ENCODE peak calls at places on chromosomes 7 and 10, in six cellular contexts. J is Panc1; L is psoas muscle; B is cardiac muscle cell; K is GM06990; A is CD8-positive, alpha-beta T cell. X is an unnamed sample.

GRCh38 chr7:8128457-8129322 is 133.3 kb downstream of the ICA1 start:
- DNase-seq in B (no peak), L (no peak), K (no peak), J (no peak), A (no peak), X (no peak)

GRCh38 chr7:49187543-49188268 is 263.4 kb downstream of the CDC14C start:
- DNase-seq in A (no peak), J (no peak), B (no peak), K (no peak), L (no peak), X (no peak)

GRCh38 chr7:23214423-23214822 is 32.2 kb upstream of the GPNMB start:
- DNase-seq in L (no peak), A (no peak), J (no peak), K (no peak), B (no peak), X (no peak)

GRCh38 chr7:130149575-130150139 is 55.5 kb downstream of the TMEM209 start:
- DNase-seq in K (peak; percentile 71), L (no peak), B (no peak), J (no peak), A (no peak), X (peak; percentile 59)

GRCh38 chr10:132368881-132369635 is 27.9 kb upstream of the PWWP2B start:
- DNase-seq in B (no peak), L (no peak), J (no peak), K (no peak), A (no peak), X (no peak)

GRCh38 chr10:35394411-35394851 is 58.1 kb downstream of the CCNY start:
- DNase-seq in K (no peak), L (no peak), A (no peak), J (no peak), B (no peak), X (no peak)

GRCh38 chr10:103553743-103554487 is 60.4 kb downstream of the NEURL1 start:
- DNase-seq in A (no peak), J (no peak), K (no peak), L (peak; percentile 34), B (no peak), X (no peak)

GRCh38 chr7:73829921-73830617 is 727 bp upstream of the CLDN4 start:
- DNase-seq in A (no peak), K (no peak), B (no peak), L (no peak), J (no peak), X (no peak)

GRCh38 chr7:9091282-9091681 is 657.9 kb downstream of the NXPH1 start:
- DNase-seq in A (no peak), J (no peak), K (no peak), B (no peak), L (no peak), X (no peak)

GRCh38 chr7:46603296-46603701 is 682.2 kb upstream of the IGFBP3 start:
- DNase-seq in B (no peak), K (no peak), J (no peak), A (no peak), L (peak; percentile 55), X (no peak)

GRCh38 chr10:13334556-13334955 is 13.5 kb downstream of the SEPHS1 start:
- DNase-seq in K (no peak), B (no peak), A (no peak), L (no peak), J (no peak), X (no peak)

GRCh38 chr10:75657351-75657750 is 225.9 kb downstream of the LRMDA start:
- DNase-seq in K (no peak), A (no peak), L (no peak), J (no peak), B (no peak), X (no peak)

GRCh38 chr7:148337995-148338747 is 252.4 kb upstream of the C7orf33 start:
- DNase-seq in B (no peak), J (no peak), L (no peak), K (no peak), A (no peak), X (no peak)

GRCh38 chr7:1242601-1243289 is 10.1 kb downstream of the UNCX start:
- DNase-seq in J (no peak), L (peak; percentile 43), B (no peak), A (no peak), K (no peak), X (no peak)

GRCh38 chr10:88366772-88367171 is 216.3 kb downstream of the RNLS start:
- DNase-seq in L (no peak), B (no peak), K (no peak), J (no peak), A (no peak), X (no peak)

GRCh38 chr10:20668985-20669384 is 228.1 kb downstream of the NEBL start:
- DNase-seq in J (no peak), K (no peak), L (no peak), B (no peak), A (no peak), X (no peak)

GRCh38 chr7:106767073-106767472 is 98.0 kb upstream of the PIK3CG start:
- DNase-seq in A (no peak), B (peak; percentile 62), K (no peak), L (no peak), J (no peak), X (no peak)

GRCh38 chr10:111360260-111360925 is 283.6 kb downstream of the ADRA2A start:
- DNase-seq in K (no peak), A (no peak), J (peak; percentile 17), B (peak; percentile 2), L (no peak), X (peak; percentile 35)

GRCh38 chr7:134155871-134156270 is 28.7 kb downstream of the LRGUK start:
- DNase-seq in B (no peak), A (no peak), J (no peak), K (no peak), L (no peak), X (no peak)

GRCh38 chr10:36717118-36717517 is 408.3 kb upstream of the ANKRD30A start:
- DNase-seq in A (no peak), J (no peak), K (no peak), L (no peak), B (no peak), X (no peak)

GRCh38 chr7:117217636-117218035 is 105.2 kb downstream of the WNT2 start:
- DNase-seq in A (no peak), L (no peak), B (peak; percentile 33), K (no peak), J (no peak), X (no peak)

GRCh38 chr7:2478387-2478760 is 2.2 kb upstream of the GRIFIN start:
- DNase-seq in L (peak; percentile 86), A (peak; percentile 49), K (no peak), J (no peak), B (no peak), X (no peak)

GRCh38 chr7:151038951-151039849 is 9.1 kb upstream of the ASIC3 start:
- DNase-seq in A (no peak), K (no peak), J (peak; percentile 96), L (peak; percentile 78), B (peak; percentile 88), X (no peak)

GRCh38 chr7:131602304-131602993 is 46.0 kb upstream of the PODXL start:
- DNase-seq in A (no peak), J (no peak), K (no peak), B (no peak), L (no peak), X (no peak)

GRCh38 chr10:89120931-89121907 is 85.9 kb downstream of the CH25H start:
- DNase-seq in J (no peak), B (peak; percentile 31), K (no peak), A (no peak), L (no peak), X (no peak)

GRCh38 chr10:14093735-14094484 is 236.8 kb downstream of the FRMD4A start:
- DNase-seq in A (no peak), L (no peak), B (peak; percentile 69), J (peak; percentile 15), K (no peak), X (no peak)

GRCh38 chr7:39633563-39634550 is 10.5 kb downstream of the RALA start:
- DNase-seq in L (no peak), A (peak; percentile 70), K (no peak), B (no peak), J (no peak), X (no peak)

GRCh38 chr10:122466866-122467470 is 5.6 kb downstream of the HTRA1 start:
- DNase-seq in A (no peak), J (no peak), B (no peak), K (no peak), L (no peak), X (no peak)

GRCh38 chr10:78559514-78560392 is 509.0 kb upstream of the ZMIZ1 start:
- DNase-seq in J (no peak), L (no peak), B (no peak), A (no peak), K (no peak), X (no peak)

GRCh38 chr7:7565018-7565680 is 1.5 kb upstream of the MIOS start:
- DNase-seq in K (no peak), J (no peak), B (no peak), L (no peak), A (no peak), X (no peak)

GRCh38 chr7:149494738-149495368 is 2.8 kb downstream of the ZNF746 start:
- DNase-seq in J (no peak), L (no peak), K (no peak), A (no peak), B (peak; percentile 72), X (no peak)
- TF ChIP-seq CTCF in J (no peak), L (no peak), K (no peak), A (no peak), B (no peak), X (no peak)

DNA sequence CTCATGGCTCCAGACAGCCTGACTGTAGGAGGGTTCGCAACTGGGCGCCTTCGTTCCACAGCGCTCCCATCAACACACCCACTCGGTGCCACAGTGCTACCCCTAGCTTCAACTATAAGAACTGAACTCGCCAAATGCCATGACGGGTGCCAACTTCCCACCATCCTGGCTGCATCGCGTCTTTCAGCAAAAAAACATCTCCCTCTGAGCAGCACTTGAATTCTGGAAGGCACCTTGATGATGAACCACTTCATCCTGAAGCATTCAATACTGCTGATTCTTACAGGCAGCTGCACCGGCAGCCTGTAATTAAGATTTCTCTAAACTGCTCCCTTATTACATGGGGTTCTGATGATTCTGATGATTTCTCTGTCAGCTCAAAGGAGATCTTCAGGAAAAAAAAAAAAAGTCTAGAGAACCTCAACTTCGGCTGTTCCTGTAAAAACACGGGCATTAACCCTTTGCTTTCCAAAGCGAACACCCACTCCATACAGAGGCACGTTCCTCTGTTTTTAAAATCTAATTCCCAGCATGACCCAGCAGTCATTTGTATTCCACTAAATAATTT is 1.2 kb downstream of the CYTH3 start:
- DNase-seq in B (peak; percentile 45), K (no peak), L (peak; percentile 78), J (no peak), A (peak; percentile 58), X (no peak)
- H3K4me3 ChIP-seq in B (peak overlapping the region; percentile 99), K (peak overlapping the region; percentile 78), L (peak overlapping the region; percentile 92), J (peak overlapping the region; percentile 93), A (peak overlapping the region; percentile 70), X (peak overlapping the region; percentile 65)

DNA sequence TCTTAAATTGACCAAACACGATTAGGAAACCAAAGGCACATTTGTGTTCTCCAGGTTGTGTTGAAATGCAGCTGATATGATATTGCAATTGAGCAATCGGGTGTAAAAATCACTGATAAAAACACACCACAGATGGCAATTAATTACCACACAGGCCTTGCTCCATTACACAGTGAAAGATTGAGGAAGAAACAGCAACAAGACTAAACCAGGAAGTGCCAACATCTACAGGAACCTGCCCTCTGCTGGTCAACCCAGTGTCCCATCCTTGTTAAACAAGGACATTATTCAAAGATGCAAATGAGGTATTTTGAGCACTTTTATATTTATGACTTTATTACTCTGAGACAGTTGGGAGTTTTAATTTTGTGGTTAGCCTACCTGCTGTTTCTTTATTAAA is 765.6 kb upstream of the GHITM start:
- DNase-seq in L (no peak), B (peak; percentile 66), A (no peak), J (no peak), K (no peak), X (no peak)
- TF ChIP-seq CTCF in L (no peak), B (peak; percentile 62), A (no peak), J (peak; percentile 27), K (peak; percentile 31), X (peak; percentile 36)

GRCh38 chr10:99551616-99552015 is 18.9 kb downstream of the NKX2-3 start:
- DNase-seq in B (no peak), J (no peak), K (no peak), A (no peak), L (no peak), X (no peak)
- H3K4me3 ChIP-seq in B (no peak overlapping the region), J (no peak overlapping the region), K (no peak overlapping the region), A (no peak overlapping the region), L (peak overlapping the region; percentile 30), X (no peak overlapping the region)

X was measured in GM12864.